ENCODE peak calls at places on chromosomes 11 and 22, in five cellular contexts. One of them, this sample, is unnamed.

GRCh38 chr11:30853470-30853869 is 267.3 kb upstream of the MPPED2 start:
- DNase-seq in stomach: no peak
- DNase-seq in psoas muscle: no peak
- DNase-seq in neuronal stem cell: no peak
- DNase-seq in tibial nerve: no peak
- DNase-seq in this sample: no peak

GRCh38 chr22:45131749-45132148 is 32.0 kb upstream of the NUP50 start:
- DNase-seq in psoas muscle: peak; percentile 54
- DNase-seq in neuronal stem cell: no peak
- DNase-seq in stomach: no peak
- DNase-seq in tibial nerve: no peak
- DNase-seq in this sample: peak; percentile 43

GRCh38 chr22:38028344-38029130 is 28.7 kb upstream of the PICK1 start:
- DNase-seq in psoas muscle: no peak
- DNase-seq in neuronal stem cell: no peak
- DNase-seq in stomach: no peak
- DNase-seq in tibial nerve: no peak
- DNase-seq in this sample: peak; percentile 38

GRCh38 chr11:73325036-73325981 is 17.2 kb downstream of the ARHGEF17 start:
- DNase-seq in psoas muscle: peak; percentile 58
- DNase-seq in neuronal stem cell: no peak
- DNase-seq in stomach: no peak
- DNase-seq in tibial nerve: no peak
- DNase-seq in this sample: no peak

GRCh38 chr11:35040221-35040942 is 98.6 kb upstream of the CD44 start:
- DNase-seq in neuronal stem cell: no peak
- DNase-seq in tibial nerve: no peak
- DNase-seq in stomach: no peak
- DNase-seq in psoas muscle: no peak
- DNase-seq in this sample: no peak

GRCh38 chr22:46936378-46936916 is 174.0 kb downstream of the TBC1D22A start:
- DNase-seq in neuronal stem cell: no peak
- DNase-seq in psoas muscle: no peak
- DNase-seq in stomach: no peak
- DNase-seq in tibial nerve: no peak
- DNase-seq in this sample: no peak

GRCh38 chr11:3382613-3383275 is 3.8 kb upstream of the ZNF195 start:
- DNase-seq in psoas muscle: no peak
- DNase-seq in tibial nerve: no peak
- DNase-seq in stomach: no peak
- DNase-seq in neuronal stem cell: no peak
- DNase-seq in this sample: no peak

GRCh38 chr11:45106440-45106839 is 40.0 kb upstream of the PRDM11 start:
- DNase-seq in neuronal stem cell: no peak
- DNase-seq in psoas muscle: peak; percentile 49
- DNase-seq in tibial nerve: no peak
- DNase-seq in stomach: no peak
- DNase-seq in this sample: no peak

GRCh38 chr22:17706451-17706900 is 67.8 kb downstream of the BID start:
- DNase-seq in psoas muscle: no peak
- DNase-seq in neuronal stem cell: no peak
- DNase-seq in tibial nerve: peak; percentile 26
- DNase-seq in stomach: peak; percentile 28
- DNase-seq in this sample: peak; percentile 50

GRCh38 chr11:121886005-121886739 is 229.8 kb downstream of the BLID start:
- DNase-seq in tibial nerve: peak; percentile 61
- DNase-seq in psoas muscle: peak; percentile 66
- DNase-seq in neuronal stem cell: no peak
- DNase-seq in stomach: no peak
- DNase-seq in this sample: no peak

GRCh38 chr22:42799462-42800405 is 57.3 kb downstream of the ARFGAP3 start:
- DNase-seq in tibial nerve: no peak
- DNase-seq in neuronal stem cell: no peak
- DNase-seq in psoas muscle: no peak
- DNase-seq in stomach: no peak
- DNase-seq in this sample: no peak

GRCh38 chr22:27554106-27554814 is 247.3 kb downstream of the MN1 start:
- DNase-seq in stomach: peak; percentile 30
- DNase-seq in tibial nerve: no peak
- DNase-seq in psoas muscle: no peak
- DNase-seq in neuronal stem cell: no peak
- DNase-seq in this sample: peak; percentile 33

GRCh38 chr22:41540365-41540764 is 3.9 kb downstream of the POLR3H start:
- DNase-seq in psoas muscle: no peak
- DNase-seq in stomach: no peak
- DNase-seq in tibial nerve: no peak
- DNase-seq in neuronal stem cell: no peak
- DNase-seq in this sample: no peak

GRCh38 chr11:30477061-30477460 is 109.1 kb downstream of the MPPED2 start:
- DNase-seq in neuronal stem cell: no peak
- DNase-seq in stomach: no peak
- DNase-seq in tibial nerve: no peak
- DNase-seq in psoas muscle: no peak
- DNase-seq in this sample: no peak

GRCh38 chr11:126857860-126858808 is 142.4 kb downstream of the KIRREL3 start:
- DNase-seq in tibial nerve: no peak
- DNase-seq in psoas muscle: no peak
- DNase-seq in stomach: no peak
- DNase-seq in neuronal stem cell: no peak
- DNase-seq in this sample: no peak

GRCh38 chr11:73114835-73115220 is 27.3 kb downstream of the FCHSD2 start:
- DNase-seq in neuronal stem cell: no peak
- DNase-seq in tibial nerve: no peak
- DNase-seq in stomach: no peak
- DNase-seq in psoas muscle: no peak
- DNase-seq in this sample: no peak

GRCh38 chr11:6258571-6258998 is 1.1 kb upstream of the CCKBR start:
- DNase-seq in tibial nerve: no peak
- DNase-seq in stomach: peak; percentile 31
- DNase-seq in psoas muscle: no peak
- DNase-seq in neuronal stem cell: peak; percentile 29
- DNase-seq in this sample: no peak
- H3K4me3 ChIP-seq in tibial nerve: peak overlapping the region; percentile 26
- H3K4me3 ChIP-seq in stomach: peak overlapping the region; percentile 43
- H3K4me3 ChIP-seq in psoas muscle: peak overlapping the region; percentile 59
- H3K4me3 ChIP-seq in neuronal stem cell: peak overlapping the region; percentile 83
- H3K4me3 ChIP-seq in this sample: no peak overlapping the region

DNA sequence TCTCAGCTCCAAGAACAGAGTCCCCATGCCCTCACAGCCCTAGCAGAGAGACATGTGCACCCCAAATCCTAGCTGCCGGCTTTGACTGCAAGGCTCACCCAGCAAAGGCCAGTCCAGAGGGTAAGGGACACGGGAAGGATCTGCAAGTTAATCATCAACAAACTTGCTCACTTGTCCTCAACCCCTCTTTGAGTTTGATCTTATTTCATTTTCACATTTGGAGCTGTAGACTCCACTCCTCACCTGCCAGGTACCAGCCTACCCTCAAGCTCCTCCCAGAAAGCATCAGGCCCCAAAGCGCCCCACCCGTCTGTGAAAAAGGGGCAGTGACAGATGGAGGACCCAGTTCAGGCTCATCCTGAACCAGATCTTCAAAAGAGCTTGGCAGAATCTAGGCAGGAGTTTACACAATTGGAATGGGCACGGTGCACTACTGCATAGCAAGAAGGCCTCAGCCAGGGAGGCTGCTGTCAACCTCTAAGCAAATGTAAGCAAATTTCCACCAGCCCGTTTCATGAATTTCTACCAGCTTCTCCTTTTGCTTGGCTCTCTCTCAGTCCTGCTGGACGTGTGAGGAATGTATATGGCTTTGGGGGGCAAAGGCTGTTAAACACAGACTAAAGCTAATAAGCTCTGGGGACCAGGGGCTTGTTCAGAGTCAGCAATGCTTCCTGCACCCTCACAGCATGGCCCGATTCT is 5.5 kb downstream of the EHD1 start:
- DNase-seq in tibial nerve: no peak
- DNase-seq in stomach: no peak
- DNase-seq in psoas muscle: no peak
- DNase-seq in neuronal stem cell: no peak
- DNase-seq in this sample: no peak
- H3K36me3 ChIP-seq in tibial nerve: no peaks in the 10 kb centered on the region
- H3K36me3 ChIP-seq in stomach: peaks cover 48% of the 10 kb centered on the region
- H3K36me3 ChIP-seq in psoas muscle: no peaks in the 10 kb centered on the region
- H3K36me3 ChIP-seq in neuronal stem cell: peaks cover 14% of the 10 kb centered on the region
- H3K36me3 ChIP-seq in this sample: peaks cover 32% of the 10 kb centered on the region

DNA sequence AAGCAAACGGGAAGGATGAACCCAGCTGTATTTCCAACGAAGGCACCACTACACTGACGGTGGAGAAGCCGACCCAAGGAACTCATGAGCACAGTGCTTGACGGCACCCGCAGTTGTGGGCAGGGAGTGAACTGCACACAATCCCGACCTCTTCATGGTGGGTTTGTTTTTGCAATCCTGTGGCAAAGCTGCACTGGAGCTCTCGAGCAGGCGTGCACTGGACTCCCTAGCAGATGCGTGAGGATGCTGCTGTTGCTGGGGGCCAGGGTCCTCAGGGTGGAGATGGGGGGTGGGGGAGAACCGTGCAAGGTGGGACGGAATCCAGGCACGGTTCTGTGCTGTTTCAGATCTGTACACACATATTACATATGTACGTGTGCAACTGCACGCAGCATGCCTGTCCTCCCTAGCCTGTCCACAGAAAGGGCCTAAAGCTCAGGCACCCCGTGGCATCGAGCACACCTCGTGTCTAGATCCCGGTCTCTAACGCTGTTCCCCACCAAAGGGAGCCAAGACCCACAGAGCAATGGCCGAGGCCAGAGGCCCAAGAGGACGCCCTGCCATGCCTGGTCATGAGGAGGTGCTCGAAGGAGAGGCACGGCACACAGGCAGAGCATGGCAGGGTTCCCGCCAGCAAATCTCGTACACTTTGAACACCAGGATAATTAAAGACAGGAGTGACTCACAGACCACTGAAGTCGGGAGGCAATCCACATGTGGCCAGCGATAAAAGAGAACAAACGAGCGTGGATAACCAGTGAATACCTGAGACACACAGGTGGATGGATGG is 17.6 kb downstream of the ALG12 start:
- DNase-seq in stomach: no peak
- DNase-seq in neuronal stem cell: no peak
- DNase-seq in tibial nerve: no peak
- DNase-seq in psoas muscle: peak; percentile 35
- DNase-seq in this sample: no peak
- H3K4me3 ChIP-seq in stomach: no peak overlapping the region
- H3K4me3 ChIP-seq in neuronal stem cell: peak overlapping the region; percentile 19
- H3K4me3 ChIP-seq in tibial nerve: no peak overlapping the region
- H3K4me3 ChIP-seq in psoas muscle: no peak overlapping the region
- H3K4me3 ChIP-seq in this sample: no peak overlapping the region

GRCh38 chr11:92302766-92303165 is 78.1 kb downstream of the FAT3 start:
- DNase-seq in stomach: no peak
- DNase-seq in neuronal stem cell: no peak
- DNase-seq in tibial nerve: no peak
- DNase-seq in psoas muscle: no peak
- DNase-seq in this sample: no peak

GRCh38 chr11:92304271-92304670 is 79.7 kb downstream of the FAT3 start:
- DNase-seq in psoas muscle: no peak
- DNase-seq in neuronal stem cell: no peak
- DNase-seq in tibial nerve: no peak
- DNase-seq in stomach: no peak
- DNase-seq in this sample: no peak

GRCh38 chr11:92311616-92312449 is 87.2 kb downstream of the FAT3 start:
- DNase-seq in neuronal stem cell: no peak
- DNase-seq in stomach: no peak
- DNase-seq in tibial nerve: no peak
- DNase-seq in psoas muscle: no peak
- DNase-seq in this sample: no peak

GRCh38 chr11:92306966-92307504 is 82.4 kb downstream of the FAT3 start:
- DNase-seq in stomach: no peak
- DNase-seq in tibial nerve: no peak
- DNase-seq in neuronal stem cell: no peak
- DNase-seq in psoas muscle: no peak
- DNase-seq in this sample: no peak

GRCh38 chr11:92308366-92308765 is 83.7 kb downstream of the FAT3 start:
- DNase-seq in psoas muscle: no peak
- DNase-seq in stomach: no peak
- DNase-seq in tibial nerve: no peak
- DNase-seq in neuronal stem cell: no peak
- DNase-seq in this sample: no peak
- H3K36me3 ChIP-seq in psoas muscle: no peaks in the 10 kb centered on the region
- H3K36me3 ChIP-seq in stomach: no peaks in the 10 kb centered on the region
- H3K36me3 ChIP-seq in tibial nerve: no peaks in the 10 kb centered on the region
- H3K36me3 ChIP-seq in neuronal stem cell: no peaks in the 10 kb centered on the region
- H3K36me3 ChIP-seq in this sample: no peaks in the 10 kb centered on the region

DNA sequence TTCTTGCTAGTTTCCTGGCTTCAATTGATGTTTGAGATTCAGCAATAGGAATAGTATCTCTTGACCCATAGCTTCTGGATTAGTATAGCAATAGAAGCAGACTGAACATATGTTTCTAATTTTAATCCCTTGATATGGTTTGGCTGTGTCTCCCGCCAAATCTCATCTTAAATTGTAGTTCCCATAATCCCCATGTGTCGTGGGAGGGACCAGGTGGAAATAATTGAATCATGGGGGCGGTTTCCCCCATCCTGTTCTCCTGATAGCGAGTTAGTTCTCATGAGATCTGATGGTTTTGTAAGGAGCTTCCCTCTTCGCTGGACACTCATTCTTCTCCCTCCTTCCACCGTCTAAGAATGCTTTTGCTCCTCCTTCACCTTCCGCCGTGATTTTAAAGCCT is 20.1 kb upstream of the SLN start:
- DNase-seq in stomach: no peak
- DNase-seq in neuronal stem cell: no peak
- DNase-seq in psoas muscle: no peak
- DNase-seq in tibial nerve: no peak
- DNase-seq in this sample: no peak
- H3K4me3 ChIP-seq in stomach: no peak overlapping the region
- H3K4me3 ChIP-seq in neuronal stem cell: no peak overlapping the region
- H3K4me3 ChIP-seq in psoas muscle: no peak overlapping the region
- H3K4me3 ChIP-seq in tibial nerve: no peak overlapping the region
- H3K4me3 ChIP-seq in this sample: no peak overlapping the region

DNA sequence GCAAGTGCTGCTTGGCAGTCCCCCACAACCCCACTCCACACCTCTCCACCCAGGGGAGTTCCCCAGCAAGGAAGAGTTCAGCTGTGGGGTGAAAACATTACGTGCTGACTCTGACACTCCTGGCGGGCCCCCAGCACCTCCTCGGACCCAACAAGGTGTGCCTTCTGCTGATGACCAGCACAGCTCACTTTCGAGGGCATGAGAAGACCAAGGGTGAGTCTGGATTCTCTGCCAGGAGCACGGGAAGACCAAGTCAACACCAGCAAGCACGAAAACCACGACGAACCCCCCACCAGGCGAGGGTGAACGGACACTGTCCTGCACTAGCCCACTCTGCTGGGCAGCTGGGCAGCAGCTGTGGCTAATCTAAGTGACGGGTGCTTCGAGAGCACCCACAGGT is 1.4 kb downstream of the ALG12 start:
- DNase-seq in neuronal stem cell: no peak
- DNase-seq in psoas muscle: no peak
- DNase-seq in tibial nerve: no peak
- DNase-seq in stomach: no peak
- DNase-seq in this sample: no peak
- H3K36me3 ChIP-seq in neuronal stem cell: peaks cover 19% of the 10 kb centered on the region
- H3K36me3 ChIP-seq in psoas muscle: peaks cover 5% of the 10 kb centered on the region
- H3K36me3 ChIP-seq in tibial nerve: no peaks in the 10 kb centered on the region
- H3K36me3 ChIP-seq in stomach: peaks cover 53% of the 10 kb centered on the region
- H3K36me3 ChIP-seq in this sample: peaks cover 22% of the 10 kb centered on the region

This sample was measured in lung.